ENCODE peak calls at places on chromosomes 6 and 20, in eight cellular contexts. A is OCI-LY7, P is AG10803, X is heart left ventricle, U is transverse colon, M is cardiac muscle cell, R is AG04449, C is breast epithelium. V is an unnamed sample.

GRCh38 chr20:2986466-2986865 is 57.0 kb upstream of the GNRH2 start:
- DNase-seq in A (no peak), P (peak), X (no peak), U (no peak), M (no peak), R (no peak), C (no peak), V (peak)

GRCh38 chr6:13710552-13711383 is 867 bp downstream of the RANBP9 start:
- DNase-seq in A (peak), P (no peak), X (peak), U (peak), M (peak), R (no peak), C (peak), V (peak)

GRCh38 chr6:170388113-170388512 is 81.6 kb downstream of the FAM120B start:
- DNase-seq in A (no peak), P (peak), X (no peak), U (no peak), M (no peak), R (peak), C (no peak), V (peak)

GRCh38 chr6:2843138-2843740 is 1.6 kb upstream of the SERPINB1 start:
- DNase-seq in A (peak), P (peak), X (no peak), U (no peak), M (no peak), R (no peak), C (peak), V (peak)

GRCh38 chr6:5214570-5215052 is 46.1 kb downstream of the LYRM4 start:
- DNase-seq in A (peak), P (peak), X (peak), U (peak), M (peak), R (no peak), C (no peak), V (peak)

GRCh38 chr6:72035966-72036365 is 149.6 kb downstream of the RIMS1 start:
- DNase-seq in A (no peak), P (peak), X (no peak), U (no peak), M (no peak), R (no peak), C (no peak), V (no peak)

GRCh38 chr6:26472549-26473245 is 14.9 kb downstream of the BTN2A1 start:
- DNase-seq in A (peak), P (no peak), X (no peak), U (no peak), M (no peak), R (no peak), C (no peak), V (no peak)

GRCh38 chr6:149129401-149130077 is 188.0 kb upstream of the TAB2 start:
- DNase-seq in A (no peak), P (peak), X (peak), U (no peak), M (no peak), R (no peak), C (peak), V (peak)

GRCh38 chr6:47144306-47144705 is 102.2 kb upstream of the ADGRF1 start:
- DNase-seq in A (no peak), P (peak), X (no peak), U (no peak), M (no peak), R (no peak), C (no peak), V (peak)

GRCh38 chr6:169865346-169866139 is 114.1 kb downstream of the ERMARD start:
- DNase-seq in A (no peak), P (no peak), X (no peak), U (no peak), M (no peak), R (no peak), C (no peak), V (no peak)

GRCh38 chr20:32585011-32585518 is at the start of gene NOL4L:
- DNase-seq in A (peak), P (peak), X (no peak), U (no peak), M (peak), R (no peak), C (no peak), V (no peak)

GRCh38 chr20:346640-347316 is at the start of gene NRSN2:
- DNase-seq in A (no peak), P (peak), X (peak), U (peak), M (peak), R (no peak), C (peak), V (peak)

GRCh38 chr20:63457737-63458136 is 14.7 kb downstream of the KCNQ2 start:
- DNase-seq in A (no peak), P (peak), X (peak), U (no peak), M (no peak), R (no peak), C (peak), V (no peak)

GRCh38 chr20:63077705-63078104 is 70.9 kb upstream of the BHLHE23 start:
- DNase-seq in A (no peak), P (no peak), X (no peak), U (no peak), M (no peak), R (no peak), C (no peak), V (no peak)

GRCh38 chr6:141244366-141244765 is 888.4 kb upstream of the GJE1 start:
- DNase-seq in A (no peak), P (no peak), X (no peak), U (no peak), M (no peak), R (no peak), C (no peak), V (no peak)

GRCh38 chr20:4083103-4083864 is 67.9 kb upstream of the RNF24 start:
- DNase-seq in A (no peak), P (peak), X (no peak), U (no peak), M (no peak), R (no peak), C (peak), V (peak)

GRCh38 chr6:89117285-89118108 is at the start of gene SRSF12:
- DNase-seq in A (no peak), P (peak), X (peak), U (peak), M (peak), R (no peak), C (no peak), V (peak)

GRCh38 chr6:75147512-75147911 is 58.3 kb downstream of the COL12A1 start:
- DNase-seq in A (no peak), P (peak), X (no peak), U (no peak), M (no peak), R (no peak), C (no peak), V (no peak)

GRCh38 chr20:20022498-20022897 is 5.3 kb downstream of the NAA20 start:
- DNase-seq in A (no peak), P (no peak), X (no peak), U (no peak), M (no peak), R (no peak), C (no peak), V (no peak)

GRCh38 chr20:31604567-31605030 is 490 bp upstream of the ID1 start:
- DNase-seq in A (no peak), P (no peak), X (no peak), U (no peak), M (peak), R (no peak), C (no peak), V (no peak)

GRCh38 chr20:51958636-51959542 is 156.6 kb upstream of the SALL4 start:
- DNase-seq in A (no peak), P (peak), X (no peak), U (no peak), M (no peak), R (no peak), C (no peak), V (peak)

GRCh38 chr20:37243937-37244571 is 17.6 kb downstream of the GHRH start:
- DNase-seq in A (no peak), P (peak), X (peak), U (no peak), M (no peak), R (no peak), C (peak), V (peak)

GRCh38 chr6:139584599-139584998 is 210.2 kb upstream of the CITED2 start:
- DNase-seq in A (no peak), P (no peak), X (no peak), U (no peak), M (no peak), R (no peak), C (no peak), V (no peak)

GRCh38 chr6:165800337-165800736 is 137.3 kb upstream of the PDE10A start:
- DNase-seq in A (no peak), P (no peak), X (no peak), U (no peak), M (no peak), R (no peak), C (no peak), V (peak)

GRCh38 chr6:127120787-127121636 is 2.5 kb downstream of the RSPO3 start:
- DNase-seq in A (peak), P (peak), X (peak), U (peak), M (peak), R (peak), C (peak), V (peak)

GRCh38 chr20:1900321-1900791 is 5.1 kb downstream of the SIRPA start:
- DNase-seq in A (peak), P (peak), X (peak), U (peak), M (peak), R (no peak), C (peak), V (peak)

GRCh38 chr20:10271470-10272219 is 53.0 kb downstream of the SNAP25 start:
- DNase-seq in A (no peak), P (peak), X (no peak), U (no peak), M (no peak), R (no peak), C (no peak), V (no peak)

GRCh38 chr20:10079964-10080363 is 45.2 kb downstream of the ANKEF1 start:
- DNase-seq in A (no peak), P (peak), X (no peak), U (no peak), M (no peak), R (peak), C (no peak), V (peak)

GRCh38 chr6:4853782-4854511 is 77.7 kb downstream of the CDYL start:
- DNase-seq in A (no peak), P (no peak), X (no peak), U (no peak), M (no peak), R (no peak), C (no peak), V (peak)

DNA sequence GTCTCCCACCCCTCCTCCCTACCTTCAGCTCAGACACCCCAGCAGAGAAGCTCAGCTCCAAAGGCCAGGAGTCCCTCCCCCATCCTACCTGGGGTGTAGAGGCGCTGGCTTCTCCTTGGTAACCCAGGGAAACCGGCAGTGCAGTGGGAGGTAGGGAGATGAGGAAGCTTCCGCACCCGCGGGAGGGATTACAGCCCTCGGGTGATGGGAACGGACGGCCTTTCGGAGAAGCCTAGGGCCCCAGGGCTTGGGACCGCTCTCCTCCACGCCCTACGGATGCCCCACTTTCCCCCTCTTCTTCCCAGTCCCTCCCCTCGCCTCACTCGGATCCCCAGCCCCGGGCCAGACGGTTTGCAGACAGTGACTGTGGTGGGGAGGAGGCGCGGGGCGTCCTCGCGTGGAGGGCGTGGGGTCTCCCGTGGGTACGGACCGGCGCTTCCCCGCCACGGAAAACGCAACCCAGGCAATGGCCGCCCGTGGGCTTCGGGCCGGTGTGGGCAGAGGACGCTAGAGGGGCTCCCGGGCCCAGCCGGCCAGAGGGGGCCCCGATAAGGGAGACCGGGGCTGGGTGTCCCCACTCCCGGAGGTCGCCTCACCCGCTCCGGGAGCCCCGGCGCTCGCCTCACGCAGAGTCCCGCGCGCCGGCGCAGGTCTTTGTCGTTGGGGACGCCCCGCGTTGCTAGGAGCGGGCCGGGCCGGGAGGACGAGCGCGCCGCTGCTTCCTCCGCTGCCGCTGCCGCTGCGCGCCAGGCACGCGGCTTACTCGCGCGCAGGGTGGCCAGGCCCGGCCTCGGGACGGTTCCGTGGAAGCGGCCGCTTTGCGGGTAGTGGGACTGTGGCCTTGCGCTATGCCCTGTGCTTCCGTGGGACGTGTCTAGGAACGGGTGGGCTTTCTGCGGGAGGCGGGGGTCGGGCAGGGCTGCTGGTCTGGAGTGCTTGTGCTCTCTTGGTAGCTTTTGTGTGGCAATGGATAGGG is 15.8 kb downstream of the AARS2 start:
- DNase-seq in A (no peak), P (peak), X (peak), U (peak), M (peak), R (no peak), C (no peak), V (peak)
- H3K4me3 ChIP-seq in A (no peak), P (peak), X (peak), U (peak), M (peak), R (peak), C (peak), V (peak)

DNA sequence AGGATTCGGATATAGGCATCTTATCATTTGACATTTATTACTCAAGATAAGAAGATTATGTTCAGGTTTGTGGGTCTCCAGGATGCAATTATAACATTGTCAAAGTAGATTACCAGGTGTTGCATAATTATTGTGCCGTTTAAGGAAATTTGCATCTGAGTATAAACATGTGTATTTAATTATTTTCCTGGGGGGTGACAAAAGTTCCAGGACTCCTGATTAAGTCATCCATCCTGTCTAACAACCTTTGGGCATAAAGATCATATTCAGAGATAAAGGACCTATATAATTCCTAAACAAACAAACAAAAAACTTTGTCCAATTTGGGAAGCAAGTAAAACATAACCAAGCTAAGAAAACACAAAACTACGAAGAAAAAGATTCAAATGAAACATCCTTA is 3.3 kb upstream of the PPP1R14C start:
- DNase-seq in A (no peak), P (no peak), X (no peak), U (no peak), M (no peak), R (no peak), C (no peak), V (no peak)
- H3K4me3 ChIP-seq in A (no peak), P (no peak), X (no peak), U (no peak), M (no peak), R (no peak), C (no peak), V (no peak)

DNA sequence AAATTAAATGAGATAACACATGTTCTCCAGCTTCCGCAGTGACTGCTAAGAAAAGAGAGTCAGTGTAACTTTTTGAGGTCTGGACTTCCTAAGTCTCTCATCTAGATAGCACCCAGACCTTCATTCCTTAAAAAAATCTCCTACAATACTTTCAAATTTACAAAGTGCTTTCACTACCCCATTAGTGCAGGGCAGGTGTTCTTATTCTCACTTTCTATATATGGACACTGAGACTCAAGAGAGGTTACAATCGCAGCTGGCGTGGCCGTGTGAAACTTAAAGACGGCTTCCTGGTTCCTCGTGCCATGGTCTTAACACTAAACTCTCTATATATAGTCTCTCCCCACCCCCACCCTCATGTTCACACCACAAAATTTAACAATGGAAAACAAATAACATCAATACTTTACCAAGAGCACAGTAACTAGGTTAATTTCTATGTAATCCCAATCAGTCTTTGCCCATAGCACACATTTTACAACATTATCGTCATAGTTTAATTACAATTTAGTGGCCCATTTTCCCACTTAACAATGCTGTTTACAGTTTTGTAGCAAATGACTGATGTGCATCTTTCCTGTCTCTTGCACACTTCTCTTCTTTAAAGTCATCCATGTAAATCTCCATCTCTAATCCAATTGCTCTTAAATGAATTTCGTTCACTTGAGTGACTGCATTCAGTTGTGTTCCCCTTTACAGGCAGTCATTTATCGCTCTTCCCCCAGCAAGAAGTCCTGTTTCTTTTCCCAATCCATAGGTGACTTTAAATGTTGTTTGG is 78.8 kb upstream of the ARID1B start:
- DNase-seq in A (peak), P (no peak), X (no peak), U (peak), M (no peak), R (no peak), C (no peak), V (no peak)
- H3K4me3 ChIP-seq in A (peak), P (no peak), X (no peak), U (no peak), M (no peak), R (no peak), C (no peak), V (no peak)

GRCh38 chr6:11712760-11713159 is 65.8 kb downstream of the ADTRP start:
- DNase-seq in A (no peak), P (peak), X (peak), U (peak), M (no peak), R (no peak), C (no peak), V (peak)
- H3K4me3 ChIP-seq in A (no peak), P (no peak), X (no peak), U (no peak), M (no peak), R (no peak), C (no peak), V (no peak)

DNA sequence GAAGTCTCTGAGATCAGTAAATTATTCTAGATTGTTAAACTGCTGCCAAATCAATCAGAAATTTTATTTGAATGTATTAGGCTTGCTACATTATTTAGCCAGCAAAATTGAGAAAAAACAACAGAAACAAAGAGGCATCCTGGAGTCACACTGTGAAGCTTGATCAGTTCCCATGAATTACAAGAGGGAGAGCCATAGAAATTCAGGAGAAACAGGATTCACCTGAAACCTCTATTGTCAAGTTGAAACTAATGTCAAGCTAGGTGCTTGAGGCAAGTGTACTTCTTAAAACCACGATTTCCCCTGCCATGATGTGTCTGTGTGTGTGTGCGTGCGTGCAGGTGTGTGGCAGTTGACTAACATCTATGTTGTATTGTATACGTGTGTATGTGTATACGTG is 439.1 kb upstream of the NOX3 start:
- DNase-seq in A (no peak), P (no peak), X (no peak), U (no peak), M (no peak), R (no peak), C (no peak), V (no peak)
- H3K4me3 ChIP-seq in A (no peak), P (no peak), X (no peak), U (no peak), M (no peak), R (no peak), C (no peak), V (no peak)

DNA sequence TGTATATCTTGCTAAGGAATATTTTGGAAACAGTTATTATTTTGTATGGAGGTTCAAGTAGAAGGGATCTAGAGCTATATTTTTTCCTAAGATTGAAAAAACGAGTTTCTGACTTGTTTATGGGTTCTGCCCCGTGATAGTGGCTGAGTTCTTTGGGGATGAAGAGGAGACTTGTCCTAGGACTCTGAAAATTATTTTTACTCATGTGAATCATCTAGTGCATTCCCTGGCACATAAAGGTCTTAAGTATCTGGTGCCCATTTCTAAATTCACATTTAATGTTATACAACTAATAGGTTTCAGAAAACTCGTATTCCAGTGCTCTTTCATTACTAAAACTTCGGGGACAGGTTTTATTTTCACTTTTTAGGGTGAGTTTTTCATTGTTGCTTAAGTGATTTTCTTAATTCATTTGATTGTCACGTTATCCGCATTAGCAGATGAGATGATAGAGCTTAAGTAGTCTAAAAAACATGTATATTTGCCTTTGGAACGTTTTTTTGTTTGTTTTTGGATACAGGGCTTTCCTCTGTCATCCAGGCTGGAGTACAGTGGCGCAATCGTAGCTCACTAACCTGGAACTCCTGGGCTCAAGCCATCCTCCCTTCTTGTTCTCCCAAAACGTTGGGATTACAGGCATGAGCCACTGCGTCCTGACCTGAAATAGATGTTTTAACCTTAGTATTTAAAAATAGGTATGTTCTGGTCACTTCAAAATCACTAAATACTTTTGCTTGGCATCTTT is 2.1 kb downstream of the NFYA start:
- DNase-seq in A (no peak), P (peak), X (no peak), U (no peak), M (no peak), R (no peak), C (no peak), V (no peak)
- H3K4me3 ChIP-seq in A (peak), P (peak), X (no peak), U (no peak), M (peak), R (peak), C (peak), V (peak)

GRCh38 chr6:159039885-159040258 is 4.9 kb downstream of the TAGAP start:
- DNase-seq in A (no peak), P (no peak), X (no peak), U (no peak), M (no peak), R (no peak), C (no peak), V (no peak)
- H3K4me3 ChIP-seq in A (peak), P (no peak), X (no peak), U (no peak), M (no peak), R (no peak), C (no peak), V (no peak)

GRCh38 chr20:8388707-8389106 is 256.6 kb downstream of the PLCB1 start:
- DNase-seq in A (no peak), P (peak), X (no peak), U (no peak), M (no peak), R (no peak), C (no peak), V (peak)
- H3K4me3 ChIP-seq in A (no peak), P (no peak), X (no peak), U (no peak), M (no peak), R (no peak), C (no peak), V (no peak)

V was measured in fibroblast of pulmonary artery.